ENCODE peak calls at places on chromosomes 3 and 15, in six cellular contexts. J is PC-9, X is lower leg skin, F is Panc1, H is heart left ventricle, C is cardiac muscle cell. N is an unnamed sample.
A peak's percentile ranks its signal among the peaks of the same experiment; 100 is the strongest.

GRCh38 chr3:167728176-167728575 is 6.5 kb downstream of the PDCD10 start:
- DNase-seq in H (no peak), X (no peak), F (no peak), J (no peak), C (no peak), N (peak; percentile 69)

GRCh38 chr15:69903476-69904295 is 194.0 kb downstream of the TLE3 start:
- DNase-seq in J (no peak), C (no peak), F (no peak), X (no peak), H (no peak), N (no peak)

GRCh38 chr3:33665294-33665693 is 52.8 kb downstream of the CLASP2 start:
- DNase-seq in C (no peak), J (no peak), F (no peak), X (no peak), H (no peak), N (no peak)

GRCh38 chr15:59165726-59166125 is 40.9 kb upstream of the LDHAL6B start:
- DNase-seq in C (no peak), J (no peak), H (no peak), X (no peak), F (no peak), N (no peak)

GRCh38 chr15:66803182-66803729 is 101.2 kb downstream of the SMAD6 start:
- DNase-seq in J (peak; percentile 93), X (peak; percentile 97), F (peak; percentile 80), C (peak; percentile 85), H (peak; percentile 86), N (peak; percentile 97)

GRCh38 chr3:127542441-127542952 is 48.0 kb downstream of the TPRA1 start:
- DNase-seq in H (no peak), C (no peak), F (no peak), X (no peak), J (no peak), N (no peak)

GRCh38 chr3:100254168-100254777 is 6.5 kb upstream of the TBC1D23 start:
- DNase-seq in X (no peak), F (peak; percentile 47), H (peak; percentile 68), C (peak; percentile 81), J (peak; percentile 67), N (peak; percentile 81)

GRCh38 chr15:101046826-101047225 is 127.7 kb downstream of the LRRK1 start:
- DNase-seq in F (no peak), H (no peak), X (peak; percentile 25), J (no peak), C (no peak), N (no peak)

GRCh38 chr3:138434276-138434874 is at the start of gene ESYT3:
- DNase-seq in H (peak; percentile 56), J (peak; percentile 94), C (peak; percentile 84), F (no peak), X (peak; percentile 94), N (peak; percentile 38)

GRCh38 chr15:100106732-100107131 is 235.0 kb downstream of the ADAMTS17 start:
- DNase-seq in J (no peak), F (no peak), H (no peak), C (no peak), X (peak; percentile 40), N (no peak)

GRCh38 chr15:96053039-96054021 is 277.2 kb upstream of the NR2F2 start:
- DNase-seq in F (no peak), H (peak; percentile 52), X (peak; percentile 86), C (peak; percentile 93), J (peak; percentile 84), N (peak; percentile 34)

GRCh38 chr15:34241376-34242350 is 16.8 kb downstream of the EMC4 start:
- DNase-seq in H (no peak), F (no peak), J (no peak), C (peak; percentile 48), X (no peak), N (peak; percentile 64)

GRCh38 chr3:55333923-55334322 is 153.2 kb downstream of the WNT5A start:
- DNase-seq in F (no peak), C (no peak), X (no peak), J (no peak), H (no peak), N (peak; percentile 75)

GRCh38 chr3:108883373-108883772 is 60.8 kb downstream of the TRAT1 start:
- DNase-seq in C (no peak), X (no peak), J (no peak), F (no peak), H (no peak), N (no peak)

GRCh38 chr15:71449363-71449762 is 334.1 kb downstream of the THSD4 start:
- DNase-seq in F (no peak), X (no peak), J (no peak), H (no peak), C (no peak), N (no peak)

GRCh38 chr3:105866656-105867653 is 1.9 kb downstream of the CBLB start:
- DNase-seq in H (no peak), C (no peak), F (no peak), J (no peak), X (no peak), N (peak; percentile 62)

GRCh38 chr3:123120546-123120945 is 53.7 kb downstream of the PDIA5 start:
- DNase-seq in F (no peak), C (no peak), H (no peak), J (no peak), X (no peak), N (no peak)

GRCh38 chr3:38165722-38166387 is 518 bp downstream of the OXSR1 start:
- DNase-seq in J (no peak), H (no peak), C (no peak), F (no peak), X (peak; percentile 92), N (peak; percentile 31)

GRCh38 chr15:38300395-38300794 is 47.8 kb downstream of the SPRED1 start:
- DNase-seq in H (no peak), F (no peak), J (no peak), X (no peak), C (no peak), N (peak; percentile 25)

GRCh38 chr3:49867400-49867799 is 2.3 kb downstream of the CAMKV start:
- DNase-seq in J (no peak), H (no peak), X (no peak), F (no peak), C (no peak), N (no peak)

GRCh38 chr3:138070006-138070405 is 45.4 kb downstream of the DZIP1L start:
- DNase-seq in X (no peak), F (no peak), C (no peak), H (no peak), J (no peak), N (no peak)

GRCh38 chr3:187041362-187042061 is 97.8 kb downstream of the RPL39L start:
- DNase-seq in C (no peak), F (no peak), H (no peak), X (no peak), J (no peak), N (peak; percentile 40)

GRCh38 chr3:8497582-8497981 is 4.0 kb upstream of the LMCD1 start:
- DNase-seq in F (no peak), C (no peak), X (no peak), H (no peak), J (peak; percentile 74), N (no peak)

GRCh38 chr3:191327526-191327925 is 1.7 kb upstream of the CCDC50 start:
- DNase-seq in J (no peak), H (no peak), X (no peak), F (no peak), C (no peak), N (no peak)

GRCh38 chr3:191330309-191330712 is at the start of gene UTS2B:
- DNase-seq in C (no peak), H (no peak), J (peak; percentile 83), F (peak; percentile 52), X (no peak), N (peak; percentile 84)

GRCh38 chr3:191328383-191328962 is 721 bp upstream of the CCDC50 start:
- DNase-seq in F (no peak), X (no peak), H (no peak), J (peak; percentile 42), C (no peak), N (no peak)

GRCh38 chr3:191329654-191330308 is 545 bp downstream of the UTS2B start:
- DNase-seq in F (no peak), X (peak; percentile 91), J (peak; percentile 63), H (peak; percentile 32), C (peak; percentile 75), N (peak; percentile 68)

GRCh38 chr3:191328963-191329653 is at the start of gene CCDC50:
- DNase-seq in X (peak; percentile 97), F (no peak), J (peak; percentile 64), H (peak; percentile 91), C (peak; percentile 85), N (peak; percentile 83)
- TF ChIP-seq CTCF in X (no peak), F (no peak), J (no peak), H (no peak), C (no peak), N (no peak)

GRCh38 chr3:52446042-52446441 is 1.1 kb upstream of the SEMA3G start:
- DNase-seq in F (no peak), H (no peak), J (no peak), C (no peak), X (no peak), N (no peak)

GRCh38 chr3:52443791-52444687 is 864 bp downstream of the SEMA3G start:
- DNase-seq in F (no peak), J (no peak), X (no peak), H (no peak), C (no peak), N (no peak)

GRCh38 chr3:52446631-52447511 is 2.0 kb upstream of the SEMA3G start:
- DNase-seq in X (no peak), C (peak; percentile 80), J (peak; percentile 47), H (no peak), F (peak; percentile 66), N (peak; percentile 33)

GRCh38 chr3:52443268-52443610 is 1.7 kb downstream of the SEMA3G start:
- DNase-seq in F (no peak), C (no peak), H (no peak), X (no peak), J (no peak), N (no peak)

GRCh38 chr3:52444860-52445793 is at the start of gene SEMA3G:
- DNase-seq in H (peak; percentile 71), C (peak; percentile 88), F (no peak), X (peak; percentile 93), J (peak; percentile 48), N (peak; percentile 35)
- H3K4me3 ChIP-seq in H (peak within 1 kb of the TSS; percentile 46), C (no peak within 1 kb of the TSS), F (no peak within 1 kb of the TSS), X (no peak within 1 kb of the TSS), J (no peak within 1 kb of the TSS), N (no peak within 1 kb of the TSS)

GRCh38 chr15:31571676-31572075 is 245.0 kb downstream of the KLF13 start:
- DNase-seq in C (peak; percentile 36), H (no peak), F (no peak), J (no peak), X (no peak), N (no peak)
- TF ChIP-seq CTCF in C (no peak), H (no peak), F (no peak), J (no peak), X (no peak), N (no peak)

DNA sequence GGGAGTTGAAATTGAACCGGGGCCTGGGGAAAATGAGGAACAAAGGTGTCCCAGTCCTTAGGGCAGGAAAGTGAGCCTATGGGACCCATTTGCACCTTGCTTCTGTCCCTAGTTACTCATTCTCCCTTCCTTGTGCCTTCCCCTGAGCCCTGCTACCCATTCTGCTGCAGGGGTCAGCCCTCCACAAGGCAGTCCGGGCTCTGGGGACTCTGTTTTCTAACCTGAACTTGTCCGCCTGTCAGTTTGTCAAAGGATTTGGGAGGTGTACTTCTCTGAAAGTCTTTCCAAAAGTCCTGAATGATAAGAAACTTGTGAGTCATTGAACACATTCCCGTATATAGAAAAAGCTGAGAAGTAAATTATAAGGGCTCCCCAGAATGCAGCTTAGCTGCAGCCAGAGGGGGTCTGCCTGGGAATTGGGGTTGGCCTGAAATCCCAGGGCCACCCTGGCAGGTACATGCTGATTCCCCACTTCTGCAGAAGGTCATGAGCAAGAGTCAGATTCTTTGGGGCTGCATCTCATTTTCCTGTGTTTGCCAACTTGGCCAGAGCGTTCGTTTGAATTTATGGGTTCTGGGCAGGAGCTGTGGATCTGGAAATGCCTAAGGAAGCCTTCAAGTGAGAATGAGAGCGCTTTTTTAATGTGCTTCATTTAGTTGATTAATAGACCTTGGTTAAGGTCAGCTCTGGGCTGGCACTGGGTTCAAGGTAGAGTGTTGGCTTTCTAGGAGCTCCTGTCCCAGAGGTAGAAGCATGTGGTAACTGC is 2.9 kb downstream of the SLC6A6 start:
- DNase-seq in J (peak; percentile 54), H (no peak), X (no peak), F (no peak), C (no peak), N (peak; percentile 17)
- H3K4me3 ChIP-seq in J (peak overlapping the region; percentile 88), H (peak overlapping the region; percentile 84), X (no peak overlapping the region), F (peak overlapping the region; percentile 88), C (no peak overlapping the region), N (peak overlapping the region; percentile 7)

N was measured in astrocyte of the spinal cord.